ENCODE peak calls at places on chromosomes 16 and 17, in five cellular contexts. One of them, this sample, is unnamed.

GRCh38 chr17:40320771-40321501 is 12.0 kb downstream of the RARA start:
- DNase-seq in activated CD4-positive, alpha-beta memory T cell treated with anti-CD3 and anti-CD28 coated beads, Interleukin-2, amount 10 ng/mL, durations not matched to agents 7 days and 5 days: peak
- DNase-seq in stimulated activated CD4-positive, alpha-beta T cell treated with anti-CD3 and anti-CD28 coated beads, Interleukin-2, amount 100 ng/mL, for 24 hours: no peak
- DNase-seq in iris pigment epithelial cell: no peak
- DNase-seq in fibroblast of lung: no peak
- DNase-seq in this sample: peak

GRCh38 chr16:74469946-74470478 is 48.7 kb upstream of the CLEC18B start:
- DNase-seq in activated CD4-positive, alpha-beta memory T cell treated with anti-CD3 and anti-CD28 coated beads, Interleukin-2, amount 10 ng/mL, durations not matched to agents 7 days and 5 days: no peak
- DNase-seq in stimulated activated CD4-positive, alpha-beta T cell treated with anti-CD3 and anti-CD28 coated beads, Interleukin-2, amount 100 ng/mL, for 24 hours: no peak
- DNase-seq in fibroblast of lung: no peak
- DNase-seq in iris pigment epithelial cell: no peak
- DNase-seq in this sample: no peak

GRCh38 chr17:56144205-56144604 is 9.1 kb upstream of the ANKFN1 start:
- DNase-seq in activated CD4-positive, alpha-beta memory T cell treated with anti-CD3 and anti-CD28 coated beads, Interleukin-2, amount 10 ng/mL, durations not matched to agents 7 days and 5 days: no peak
- DNase-seq in iris pigment epithelial cell: no peak
- DNase-seq in fibroblast of lung: no peak
- DNase-seq in stimulated activated CD4-positive, alpha-beta T cell treated with anti-CD3 and anti-CD28 coated beads, Interleukin-2, amount 100 ng/mL, for 24 hours: no peak
- DNase-seq in this sample: no peak

GRCh38 chr17:26773189-26774188 is 520.4 kb upstream of the WSB1 start:
- DNase-seq in activated CD4-positive, alpha-beta memory T cell treated with anti-CD3 and anti-CD28 coated beads, Interleukin-2, amount 10 ng/mL, durations not matched to agents 7 days and 5 days: no peak
- DNase-seq in stimulated activated CD4-positive, alpha-beta T cell treated with anti-CD3 and anti-CD28 coated beads, Interleukin-2, amount 100 ng/mL, for 24 hours: no peak
- DNase-seq in fibroblast of lung: no peak
- DNase-seq in iris pigment epithelial cell: no peak
- DNase-seq in this sample: no peak

GRCh38 chr17:78040561-78041400 is 82.3 kb downstream of the TNRC6C start:
- DNase-seq in iris pigment epithelial cell: peak
- DNase-seq in activated CD4-positive, alpha-beta memory T cell treated with anti-CD3 and anti-CD28 coated beads, Interleukin-2, amount 10 ng/mL, durations not matched to agents 7 days and 5 days: peak
- DNase-seq in stimulated activated CD4-positive, alpha-beta T cell treated with anti-CD3 and anti-CD28 coated beads, Interleukin-2, amount 100 ng/mL, for 24 hours: peak
- DNase-seq in fibroblast of lung: peak
- DNase-seq in this sample: peak

GRCh38 chr17:81097134-81097942 is 62.4 kb downstream of the BAIAP2 start:
- DNase-seq in activated CD4-positive, alpha-beta memory T cell treated with anti-CD3 and anti-CD28 coated beads, Interleukin-2, amount 10 ng/mL, durations not matched to agents 7 days and 5 days: peak
- DNase-seq in stimulated activated CD4-positive, alpha-beta T cell treated with anti-CD3 and anti-CD28 coated beads, Interleukin-2, amount 100 ng/mL, for 24 hours: peak
- DNase-seq in iris pigment epithelial cell: peak
- DNase-seq in fibroblast of lung: peak
- DNase-seq in this sample: peak

GRCh38 chr16:31528726-31529397 is 1.2 kb downstream of the AHSP start:
- DNase-seq in iris pigment epithelial cell: peak
- DNase-seq in activated CD4-positive, alpha-beta memory T cell treated with anti-CD3 and anti-CD28 coated beads, Interleukin-2, amount 10 ng/mL, durations not matched to agents 7 days and 5 days: no peak
- DNase-seq in stimulated activated CD4-positive, alpha-beta T cell treated with anti-CD3 and anti-CD28 coated beads, Interleukin-2, amount 100 ng/mL, for 24 hours: no peak
- DNase-seq in fibroblast of lung: peak
- DNase-seq in this sample: no peak

GRCh38 chr16:58421529-58421928 is 29.3 kb downstream of the GINS3 start:
- DNase-seq in fibroblast of lung: peak
- DNase-seq in iris pigment epithelial cell: no peak
- DNase-seq in activated CD4-positive, alpha-beta memory T cell treated with anti-CD3 and anti-CD28 coated beads, Interleukin-2, amount 10 ng/mL, durations not matched to agents 7 days and 5 days: no peak
- DNase-seq in stimulated activated CD4-positive, alpha-beta T cell treated with anti-CD3 and anti-CD28 coated beads, Interleukin-2, amount 100 ng/mL, for 24 hours: no peak
- DNase-seq in this sample: no peak

GRCh38 chr16:12403746-12404658 is 399.7 kb downstream of the CPPED1 start:
- DNase-seq in fibroblast of lung: no peak
- DNase-seq in stimulated activated CD4-positive, alpha-beta T cell treated with anti-CD3 and anti-CD28 coated beads, Interleukin-2, amount 100 ng/mL, for 24 hours: no peak
- DNase-seq in iris pigment epithelial cell: no peak
- DNase-seq in activated CD4-positive, alpha-beta memory T cell treated with anti-CD3 and anti-CD28 coated beads, Interleukin-2, amount 10 ng/mL, durations not matched to agents 7 days and 5 days: no peak
- DNase-seq in this sample: peak

GRCh38 chr17:57551321-57552079 is 193.6 kb downstream of the CCDC182 start:
- DNase-seq in stimulated activated CD4-positive, alpha-beta T cell treated with anti-CD3 and anti-CD28 coated beads, Interleukin-2, amount 100 ng/mL, for 24 hours: no peak
- DNase-seq in fibroblast of lung: no peak
- DNase-seq in activated CD4-positive, alpha-beta memory T cell treated with anti-CD3 and anti-CD28 coated beads, Interleukin-2, amount 10 ng/mL, durations not matched to agents 7 days and 5 days: no peak
- DNase-seq in iris pigment epithelial cell: no peak
- DNase-seq in this sample: no peak

GRCh38 chr16:57977418-57978069 is 6.6 kb upstream of the CNGB1 start:
- DNase-seq in activated CD4-positive, alpha-beta memory T cell treated with anti-CD3 and anti-CD28 coated beads, Interleukin-2, amount 10 ng/mL, durations not matched to agents 7 days and 5 days: no peak
- DNase-seq in fibroblast of lung: no peak
- DNase-seq in stimulated activated CD4-positive, alpha-beta T cell treated with anti-CD3 and anti-CD28 coated beads, Interleukin-2, amount 100 ng/mL, for 24 hours: no peak
- DNase-seq in iris pigment epithelial cell: no peak
- DNase-seq in this sample: no peak

GRCh38 chr16:84647830-84648594 is at the start of gene KLHL36:
- DNase-seq in stimulated activated CD4-positive, alpha-beta T cell treated with anti-CD3 and anti-CD28 coated beads, Interleukin-2, amount 100 ng/mL, for 24 hours: peak
- DNase-seq in iris pigment epithelial cell: peak
- DNase-seq in fibroblast of lung: no peak
- DNase-seq in activated CD4-positive, alpha-beta memory T cell treated with anti-CD3 and anti-CD28 coated beads, Interleukin-2, amount 10 ng/mL, durations not matched to agents 7 days and 5 days: peak
- DNase-seq in this sample: peak

GRCh38 chr17:10798332-10798749 is 5.6 kb downstream of the TMEM238L start:
- DNase-seq in fibroblast of lung: no peak
- DNase-seq in activated CD4-positive, alpha-beta memory T cell treated with anti-CD3 and anti-CD28 coated beads, Interleukin-2, amount 10 ng/mL, durations not matched to agents 7 days and 5 days: no peak
- DNase-seq in stimulated activated CD4-positive, alpha-beta T cell treated with anti-CD3 and anti-CD28 coated beads, Interleukin-2, amount 100 ng/mL, for 24 hours: no peak
- DNase-seq in iris pigment epithelial cell: no peak
- DNase-seq in this sample: no peak

This sample was measured in activated effector memory CD4-positive, alpha-beta T cell treated with anti-CD3 and anti-CD28 coated beads, Interleukin-2, amount 50 U/mL, for 16 hours.